ENCODE peak calls at places on chromosomes 1 and 21, in six cellular contexts. One of them, this sample, is unnamed.

GRCh38 chr1:20248954-20249612 is 41.6 kb upstream of the VWA5B1 start:
- DNase-seq in GM04504: no peak
- DNase-seq in NT2/D1: no peak
- DNase-seq in GM10248: no peak
- DNase-seq in HS-5: no peak
- DNase-seq in activated CD4-positive, alpha-beta T cell treated with anti-CD3 and anti-CD28 coated beads, Interleukin-2, amount 50 U/mL, for 48 hours: peak; percentile 51
- DNase-seq in this sample: no peak

GRCh38 chr1:248837045-248837793 is 805 bp upstream of the ZNF672 start:
- DNase-seq in GM04504: no peak
- DNase-seq in NT2/D1: no peak
- DNase-seq in GM10248: no peak
- DNase-seq in HS-5: no peak
- DNase-seq in activated CD4-positive, alpha-beta T cell treated with anti-CD3 and anti-CD28 coated beads, Interleukin-2, amount 50 U/mL, for 48 hours: no peak
- DNase-seq in this sample: no peak

GRCh38 chr1:181099152-181100014 is 10.9 kb downstream of the IER5 start:
- DNase-seq in GM04504: no peak
- DNase-seq in NT2/D1: no peak
- DNase-seq in GM10248: peak; percentile 48
- DNase-seq in HS-5: no peak
- DNase-seq in activated CD4-positive, alpha-beta T cell treated with anti-CD3 and anti-CD28 coated beads, Interleukin-2, amount 50 U/mL, for 48 hours: peak; percentile 48
- DNase-seq in this sample: no peak

GRCh38 chr1:91791691-91792392 is 94.1 kb downstream of the TGFBR3 start:
- DNase-seq in GM04504: no peak
- DNase-seq in NT2/D1: no peak
- DNase-seq in GM10248: no peak
- DNase-seq in HS-5: no peak
- DNase-seq in activated CD4-positive, alpha-beta T cell treated with anti-CD3 and anti-CD28 coated beads, Interleukin-2, amount 50 U/mL, for 48 hours: no peak
- DNase-seq in this sample: peak; percentile 18

GRCh38 chr1:206803221-206803730 is 31.0 kb upstream of the IL10 start:
- DNase-seq in GM04504: no peak
- DNase-seq in NT2/D1: no peak
- DNase-seq in GM10248: peak; percentile 71
- DNase-seq in HS-5: no peak
- DNase-seq in activated CD4-positive, alpha-beta T cell treated with anti-CD3 and anti-CD28 coated beads, Interleukin-2, amount 50 U/mL, for 48 hours: peak; percentile 71
- DNase-seq in this sample: no peak

GRCh38 chr1:76425843-76426145 is 351.2 kb downstream of the ST6GALNAC3 start:
- DNase-seq in GM04504: no peak
- DNase-seq in NT2/D1: no peak
- DNase-seq in GM10248: no peak
- DNase-seq in HS-5: peak; percentile 85
- DNase-seq in activated CD4-positive, alpha-beta T cell treated with anti-CD3 and anti-CD28 coated beads, Interleukin-2, amount 50 U/mL, for 48 hours: no peak
- DNase-seq in this sample: peak; percentile 56

GRCh38 chr1:22284906-22285544 is 142.1 kb upstream of the WNT4 start:
- DNase-seq in GM04504: no peak
- DNase-seq in NT2/D1: no peak
- DNase-seq in GM10248: no peak
- DNase-seq in HS-5: no peak
- DNase-seq in activated CD4-positive, alpha-beta T cell treated with anti-CD3 and anti-CD28 coated beads, Interleukin-2, amount 50 U/mL, for 48 hours: no peak
- DNase-seq in this sample: no peak

GRCh38 chr1:91731815-91732214 is 154.1 kb downstream of the TGFBR3 start:
- DNase-seq in GM04504: no peak
- DNase-seq in NT2/D1: no peak
- DNase-seq in GM10248: peak; percentile 17
- DNase-seq in HS-5: no peak
- DNase-seq in activated CD4-positive, alpha-beta T cell treated with anti-CD3 and anti-CD28 coated beads, Interleukin-2, amount 50 U/mL, for 48 hours: peak; percentile 65
- DNase-seq in this sample: peak; percentile 71

GRCh38 chr1:21149862-21150432 is 26.8 kb downstream of the EIF4G3 start:
- DNase-seq in GM04504: peak; percentile 89
- DNase-seq in NT2/D1: peak; percentile 35
- DNase-seq in GM10248: no peak
- DNase-seq in HS-5: peak; percentile 89
- DNase-seq in activated CD4-positive, alpha-beta T cell treated with anti-CD3 and anti-CD28 coated beads, Interleukin-2, amount 50 U/mL, for 48 hours: no peak
- DNase-seq in this sample: peak; percentile 89

GRCh38 chr21:46081022-46081861 is 16.7 kb upstream of the COL6A2 start:
- DNase-seq in GM04504: no peak
- DNase-seq in NT2/D1: no peak
- DNase-seq in GM10248: no peak
- DNase-seq in HS-5: no peak
- DNase-seq in activated CD4-positive, alpha-beta T cell treated with anti-CD3 and anti-CD28 coated beads, Interleukin-2, amount 50 U/mL, for 48 hours: no peak
- DNase-seq in this sample: peak; percentile 55

GRCh38 chr21:33418686-33419085 is 15.5 kb downstream of the IFNGR2 start:
- DNase-seq in GM04504: no peak
- DNase-seq in NT2/D1: no peak
- DNase-seq in GM10248: no peak
- DNase-seq in HS-5: no peak
- DNase-seq in activated CD4-positive, alpha-beta T cell treated with anti-CD3 and anti-CD28 coated beads, Interleukin-2, amount 50 U/mL, for 48 hours: no peak
- DNase-seq in this sample: no peak

GRCh38 chr1:154716012-154716411 is 108.0 kb upstream of the ADAR start:
- DNase-seq in GM04504: no peak
- DNase-seq in NT2/D1: no peak
- DNase-seq in GM10248: no peak
- DNase-seq in HS-5: peak; percentile 29
- DNase-seq in activated CD4-positive, alpha-beta T cell treated with anti-CD3 and anti-CD28 coated beads, Interleukin-2, amount 50 U/mL, for 48 hours: no peak
- DNase-seq in this sample: no peak

GRCh38 chr1:215198021-215198420 is 115.5 kb downstream of the KCNK2 start:
- DNase-seq in GM04504: no peak
- DNase-seq in NT2/D1: no peak
- DNase-seq in GM10248: no peak
- DNase-seq in HS-5: no peak
- DNase-seq in activated CD4-positive, alpha-beta T cell treated with anti-CD3 and anti-CD28 coated beads, Interleukin-2, amount 50 U/mL, for 48 hours: no peak
- DNase-seq in this sample: no peak

GRCh38 chr1:208004851-208005250 is 93.9 kb upstream of the CD34 start:
- DNase-seq in GM04504: no peak
- DNase-seq in NT2/D1: no peak
- DNase-seq in GM10248: no peak
- DNase-seq in HS-5: no peak
- DNase-seq in activated CD4-positive, alpha-beta T cell treated with anti-CD3 and anti-CD28 coated beads, Interleukin-2, amount 50 U/mL, for 48 hours: no peak
- DNase-seq in this sample: no peak

GRCh38 chr1:209486861-209487260 is 96.7 kb upstream of the CAMK1G start:
- DNase-seq in GM04504: peak; percentile 17
- DNase-seq in NT2/D1: no peak
- DNase-seq in GM10248: no peak
- DNase-seq in HS-5: no peak
- DNase-seq in activated CD4-positive, alpha-beta T cell treated with anti-CD3 and anti-CD28 coated beads, Interleukin-2, amount 50 U/mL, for 48 hours: no peak
- DNase-seq in this sample: peak; percentile 61

GRCh38 chr1:81004011-81004410 is 796.7 kb upstream of the ADGRL2 start:
- DNase-seq in GM04504: no peak
- DNase-seq in NT2/D1: no peak
- DNase-seq in GM10248: no peak
- DNase-seq in HS-5: no peak
- DNase-seq in activated CD4-positive, alpha-beta T cell treated with anti-CD3 and anti-CD28 coated beads, Interleukin-2, amount 50 U/mL, for 48 hours: no peak
- DNase-seq in this sample: no peak

This sample was measured in PC-3.